ENCODE peak calls at places on chromosomes 3 and 15, in seven cellular contexts. K is ovary, E is smooth muscle cell of the brain vasculature, S is BJ, Q is EL, V is aorta, B is AML-193. P is an unnamed sample.

GRCh38 chr3:172106989-172107388 is 67.6 kb downstream of the FNDC3B start:
- DNase-seq in V (peak; percentile 63), B (peak; percentile 97), E (no peak), S (no peak), Q (no peak), K (no peak), P (no peak)

GRCh38 chr3:15055019-15055557 is 10.0 kb downstream of the MRPS25 start:
- DNase-seq in V (no peak), E (no peak), K (no peak), S (no peak), Q (peak; percentile 8), B (no peak), P (no peak)

GRCh38 chr15:83158393-83158792 is 49.2 kb downstream of the HDGFL3 start:
- DNase-seq in E (no peak), Q (no peak), K (no peak), S (peak; percentile 8), B (no peak), V (no peak), P (no peak)

GRCh38 chr3:122149228-122149627 is 34.2 kb upstream of the CASR start:
- DNase-seq in S (no peak), B (no peak), Q (no peak), E (no peak), V (no peak), K (no peak), P (no peak)

GRCh38 chr3:148882288-148882687 is 17.2 kb downstream of the CPA3 start:
- DNase-seq in K (peak; percentile 10), E (peak; percentile 53), Q (peak; percentile 65), B (no peak), S (no peak), V (no peak), P (no peak)

GRCh38 chr3:64345351-64345750 is 120.1 kb upstream of the PRICKLE2 start:
- DNase-seq in Q (no peak), B (no peak), S (no peak), V (no peak), E (no peak), K (no peak), P (no peak)

GRCh38 chr3:117278424-117279190 is 569.0 kb downstream of the TUSC7 start:
- DNase-seq in V (no peak), E (peak; percentile 1), B (no peak), Q (peak; percentile 18), S (no peak), K (peak; percentile 27), P (no peak)

GRCh38 chr3:140319801-140320200 is 358.1 kb upstream of the TRIM42 start:
- DNase-seq in Q (no peak), B (no peak), V (no peak), E (no peak), K (no peak), S (no peak), P (no peak)

GRCh38 chr3:105788548-105789036 is 80.2 kb downstream of the CBLB start:
- DNase-seq in K (no peak), Q (no peak), E (no peak), V (no peak), S (no peak), B (no peak), P (no peak)

GRCh38 chr3:99967796-99968195 is 146.5 kb downstream of the FILIP1L start:
- DNase-seq in V (no peak), B (no peak), Q (peak; percentile 49), E (no peak), S (no peak), K (no peak), P (no peak)

GRCh38 chr3:27720899-27721716 is 1.0 kb downstream of the EOMES start:
- DNase-seq in Q (no peak), S (no peak), E (no peak), B (no peak), V (no peak), K (no peak), P (no peak)